ENCODE peak calls at places on chromosomes 11 and 22, in ten cellular contexts. P, G, U, Z, K, Q, W, M, J and A are unnamed samples.
A peak's percentile ranks its signal among the peaks of the same experiment; 100 is the strongest.

GRCh38 chr22:21688341-21688705 is 22.5 kb downstream of the PPIL2 start:
- DNase-seq in P (no peak), G (no peak), U (no peak), Z (no peak), K (no peak), Q (no peak), W (no peak), M (no peak), J (no peak), A (no peak)

GRCh38 chr11:83990160-83990733 is 704.1 kb upstream of the CCDC90B start:
- DNase-seq in P (no peak), G (no peak), U (no peak), Z (no peak), K (no peak), Q (no peak), W (no peak), M (no peak), J (peak; percentile 19), A (no peak)

GRCh38 chr11:104907521-104908185 is 9.4 kb upstream of the CASP12 start:
- DNase-seq in P (no peak), G (no peak), U (no peak), Z (no peak), K (no peak), Q (no peak), W (no peak), M (no peak), J (no peak), A (no peak)

GRCh38 chr22:39290724-39291161 is 28.7 kb downstream of the RPL3 start:
- DNase-seq in P (no peak), G (peak; percentile 89), U (peak; percentile 66), Z (no peak), K (peak; percentile 97), Q (no peak), W (no peak), M (no peak), J (peak; percentile 75), A (no peak)

GRCh38 chr11:4125141-4125540 is 30.5 kb downstream of the RRM1 start:
- DNase-seq in P (no peak), G (no peak), U (no peak), Z (no peak), K (peak; percentile 43), Q (no peak), W (no peak), M (no peak), J (no peak), A (no peak)

GRCh38 chr11:111659201-111659600 is 57.0 kb downstream of the SIK2 start:
- DNase-seq in P (no peak), G (no peak), U (no peak), Z (no peak), K (no peak), Q (no peak), W (no peak), M (no peak), J (no peak), A (no peak)

GRCh38 chr11:17156283-17156682 is 51.5 kb downstream of the PIK3C2A start:
- DNase-seq in P (no peak), G (no peak), U (no peak), Z (no peak), K (no peak), Q (no peak), W (no peak), M (no peak), J (no peak), A (no peak)

GRCh38 chr11:10139656-10140055 is 154.4 kb downstream of the SBF2 start:
- DNase-seq in P (no peak), G (no peak), U (peak; percentile 20), Z (no peak), K (no peak), Q (no peak), W (no peak), M (no peak), J (no peak), A (no peak)

GRCh38 chr22:45709866-45710265 is 38.2 kb downstream of the ATXN10 start:
- DNase-seq in P (no peak), G (no peak), U (no peak), Z (no peak), K (peak; percentile 82), Q (no peak), W (no peak), M (no peak), J (no peak), A (no peak)

GRCh38 chr11:532512-533048 is 2.8 kb downstream of the HRAS start:
- DNase-seq in P (no peak), G (no peak), U (no peak), Z (no peak), K (no peak), Q (no peak), W (no peak), M (no peak), J (peak; percentile 18), A (no peak)

GRCh38 chr11:85946221-85946620 is 91.0 kb downstream of the CCDC83 start:
- DNase-seq in P (no peak), G (no peak), U (no peak), Z (no peak), K (no peak), Q (no peak), W (no peak), M (no peak), J (no peak), A (no peak)

GRCh38 chr11:33329705-33330329 is 72.6 kb downstream of the HIPK3 start:
- DNase-seq in P (no peak), G (no peak), U (peak; percentile 50), Z (peak; percentile 13), K (peak; percentile 45), Q (peak; percentile 14), W (peak; percentile 55), M (no peak), J (no peak), A (no peak)

GRCh38 chr22:20405291-20405930 is 11.5 kb downstream of the ZNF74 start:
- DNase-seq in P (no peak), G (no peak), U (no peak), Z (no peak), K (no peak), Q (no peak), W (no peak), M (no peak), J (no peak), A (no peak)

GRCh38 chr22:50318698-50319411 is 8.0 kb downstream of the DENND6B start:
- DNase-seq in P (no peak), G (no peak), U (peak; percentile 3), Z (no peak), K (no peak), Q (no peak), W (no peak), M (no peak), J (no peak), A (no peak)

GRCh38 chr11:47254381-47254780 is 3.4 kb upstream of the NR1H3 start:
- DNase-seq in P (no peak), G (no peak), U (no peak), Z (no peak), K (no peak), Q (no peak), W (no peak), M (no peak), J (no peak), A (no peak)

GRCh38 chr11:64237484-64237951 is 3.1 kb downstream of the VEGFB start:
- DNase-seq in P (peak; percentile 59), G (peak; percentile 88), U (no peak), Z (no peak), K (no peak), Q (no peak), W (no peak), M (peak; percentile 13), J (no peak), A (peak; percentile 66)

GRCh38 chr11:65414776-65415498 is 7.7 kb upstream of the NEAT1 start:
- DNase-seq in P (no peak), G (peak; percentile 50), U (no peak), Z (no peak), K (no peak), Q (no peak), W (no peak), M (no peak), J (peak; percentile 18), A (no peak)

GRCh38 chr22:26942301-26942927 is 285.0 kb downstream of the MIAT start:
- DNase-seq in P (no peak), G (no peak), U (no peak), Z (no peak), K (no peak), Q (no peak), W (no peak), M (no peak), J (no peak), A (no peak)

GRCh38 chr11:9461760-9462134 is 935 bp downstream of the ZNF143 start:
- DNase-seq in P (no peak), G (no peak), U (no peak), Z (no peak), K (no peak), Q (no peak), W (peak; percentile 14), M (no peak), J (no peak), A (no peak)

GRCh38 chr11:134017773-134018430 is 51.0 kb upstream of the JAM3 start:
- DNase-seq in P (no peak), G (no peak), U (no peak), Z (no peak), K (no peak), Q (no peak), W (no peak), M (no peak), J (no peak), A (no peak)

GRCh38 chr11:128355558-128355957 is 231.8 kb downstream of the ETS1 start:
- DNase-seq in P (no peak), G (no peak), U (no peak), Z (no peak), K (no peak), Q (no peak), W (no peak), M (no peak), J (no peak), A (no peak)

GRCh38 chr11:69828971-69829344 is 9.7 kb upstream of the FGF3 start:
- DNase-seq in P (no peak), G (peak; percentile 32), U (peak; percentile 17), Z (no peak), K (no peak), Q (no peak), W (no peak), M (no peak), J (no peak), A (no peak)